ENCODE peak calls at places on chromosomes 12 and 14, in ten cellular contexts. R, G, K, P, T, J, Q, F, W and N are unnamed samples.

GRCh38 chr14:67541448-67542387 is 8.6 kb downstream of the PLEKHH1 start:
- DNase-seq in R (no peak), G (no peak), K (no peak), P (peak; percentile 76), T (no peak), J (no peak), Q (no peak), F (no peak), W (peak; percentile 86), N (peak; percentile 30)

GRCh38 chr14:105419305-105420091 is at the start of gene MTA1:
- DNase-seq in R (no peak), G (peak; percentile 54), K (peak; percentile 35), P (peak; percentile 56), T (no peak), J (no peak), Q (no peak), F (peak; percentile 86), W (peak; percentile 54), N (no peak)

GRCh38 chr14:21024668-21025373 is at the start of gene NDRG2:
- DNase-seq in R (peak; percentile 49), G (peak; percentile 85), K (peak; percentile 84), P (peak; percentile 90), T (peak; percentile 86), J (peak; percentile 72), Q (no peak), F (peak; percentile 95), W (peak; percentile 90), N (peak; percentile 94)

GRCh38 chr14:60777856-60778578 is 43.5 kb downstream of the MNAT1 start:
- DNase-seq in R (no peak), G (no peak), K (no peak), P (no peak), T (no peak), J (no peak), Q (no peak), F (no peak), W (no peak), N (no peak)

GRCh38 chr14:69259531-69260245 is at the start of gene GALNT16:
- DNase-seq in R (peak; percentile 63), G (no peak), K (no peak), P (peak; percentile 38), T (no peak), J (no peak), Q (no peak), F (peak; percentile 92), W (peak; percentile 25), N (no peak)

GRCh38 chr12:49542592-49543160 is 3.8 kb downstream of the KCNH3 start:
- DNase-seq in R (no peak), G (peak; percentile 10), K (no peak), P (no peak), T (no peak), J (no peak), Q (no peak), F (no peak), W (no peak), N (peak; percentile 56)

GRCh38 chr12:15580431-15580830 is 208.8 kb downstream of the EPS8 start:
- DNase-seq in R (no peak), G (no peak), K (no peak), P (no peak), T (no peak), J (no peak), Q (no peak), F (no peak), W (peak; percentile 35), N (no peak)

GRCh38 chr12:25388216-25388615 is 137.5 kb upstream of the KRAS start:
- DNase-seq in R (no peak), G (no peak), K (no peak), P (no peak), T (no peak), J (no peak), Q (no peak), F (no peak), W (peak; percentile 51), N (no peak)

GRCh38 chr12:31303466-31303865 is 22.5 kb downstream of the SINHCAF start:
- DNase-seq in R (no peak), G (no peak), K (no peak), P (no peak), T (no peak), J (no peak), Q (no peak), F (no peak), W (no peak), N (no peak)

GRCh38 chr12:25994252-25994651 is 35.8 kb downstream of the RASSF8 start:
- DNase-seq in R (no peak), G (no peak), K (no peak), P (no peak), T (no peak), J (no peak), Q (no peak), F (no peak), W (no peak), N (no peak)

GRCh38 chr14:54329082-54329695 is 67.6 kb upstream of the CDKN3 start:
- DNase-seq in R (peak; percentile 60), G (peak; percentile 30), K (peak; percentile 65), P (peak; percentile 33), T (peak; percentile 30), J (peak; percentile 48), Q (no peak), F (no peak), W (peak; percentile 34), N (no peak)

GRCh38 chr14:95545769-95546168 is 10.9 kb downstream of the GLRX5 start:
- DNase-seq in R (peak; percentile 58), G (no peak), K (no peak), P (no peak), T (no peak), J (no peak), Q (no peak), F (no peak), W (no peak), N (no peak)

GRCh38 chr12:19181666-19182426 is 52.3 kb downstream of the PLEKHA5 start:
- DNase-seq in R (no peak), G (no peak), K (no peak), P (no peak), T (no peak), J (no peak), Q (no peak), F (no peak), W (no peak), N (no peak)

GRCh38 chr12:58925111-58925732 is 4.9 kb upstream of the LRIG3 start:
- DNase-seq in R (no peak), G (no peak), K (no peak), P (no peak), T (no peak), J (no peak), Q (no peak), F (no peak), W (no peak), N (no peak)

GRCh38 chr12:98939350-98939749 is 294.3 kb downstream of the APAF1 start:
- DNase-seq in R (no peak), G (no peak), K (peak; percentile 2), P (no peak), T (no peak), J (no peak), Q (no peak), F (peak; percentile 8), W (no peak), N (no peak)

GRCh38 chr12:132342322-132342721 is 12.9 kb upstream of the GALNT9 start:
- DNase-seq in R (peak; percentile 67), G (no peak), K (peak; percentile 20), P (no peak), T (no peak), J (no peak), Q (no peak), F (no peak), W (no peak), N (no peak)
- TF ChIP-seq CTCF in R (peak; percentile 10), G (peak; percentile 44), K (peak; percentile 53), P (no peak), T (no peak), J (no peak), Q (no peak), F (peak; percentile 46), W (no peak), N (peak; percentile 23)

GRCh38 chr14:98262566-98262965 is 1009.4 kb downstream of the BCL11B start:
- DNase-seq in R (no peak), G (no peak), K (no peak), P (no peak), T (no peak), J (no peak), Q (no peak), F (no peak), W (no peak), N (no peak)

DNA sequence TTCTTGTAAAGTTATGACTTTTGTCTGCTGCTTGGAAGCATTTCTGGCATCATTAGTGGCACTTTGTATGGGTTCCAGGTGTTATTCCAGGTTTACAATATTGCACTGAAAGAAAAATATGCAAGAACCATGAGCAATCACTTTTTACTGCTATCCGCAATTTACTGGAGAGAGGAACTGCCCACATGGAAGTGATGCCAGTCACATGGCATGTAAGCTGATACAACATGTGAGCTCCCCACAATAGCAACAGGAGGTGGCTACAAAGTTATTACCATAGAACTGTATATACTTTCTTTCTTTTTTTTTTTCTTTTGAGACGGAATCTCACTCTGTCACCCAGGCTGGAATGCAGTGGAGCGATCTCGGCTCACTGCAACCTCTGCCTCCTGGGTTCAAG is 1012.1 kb downstream of the BCL11B start:
- DNase-seq in R (no peak), G (no peak), K (no peak), P (no peak), T (no peak), J (no peak), Q (no peak), F (no peak), W (peak; percentile 12), N (no peak)
- TF ChIP-seq EP300 in R (no peak), G (no peak), K (no peak), P (no peak), T (no peak), J (no peak), Q (no peak), F (no peak), W (no peak), N (no peak)

DNA sequence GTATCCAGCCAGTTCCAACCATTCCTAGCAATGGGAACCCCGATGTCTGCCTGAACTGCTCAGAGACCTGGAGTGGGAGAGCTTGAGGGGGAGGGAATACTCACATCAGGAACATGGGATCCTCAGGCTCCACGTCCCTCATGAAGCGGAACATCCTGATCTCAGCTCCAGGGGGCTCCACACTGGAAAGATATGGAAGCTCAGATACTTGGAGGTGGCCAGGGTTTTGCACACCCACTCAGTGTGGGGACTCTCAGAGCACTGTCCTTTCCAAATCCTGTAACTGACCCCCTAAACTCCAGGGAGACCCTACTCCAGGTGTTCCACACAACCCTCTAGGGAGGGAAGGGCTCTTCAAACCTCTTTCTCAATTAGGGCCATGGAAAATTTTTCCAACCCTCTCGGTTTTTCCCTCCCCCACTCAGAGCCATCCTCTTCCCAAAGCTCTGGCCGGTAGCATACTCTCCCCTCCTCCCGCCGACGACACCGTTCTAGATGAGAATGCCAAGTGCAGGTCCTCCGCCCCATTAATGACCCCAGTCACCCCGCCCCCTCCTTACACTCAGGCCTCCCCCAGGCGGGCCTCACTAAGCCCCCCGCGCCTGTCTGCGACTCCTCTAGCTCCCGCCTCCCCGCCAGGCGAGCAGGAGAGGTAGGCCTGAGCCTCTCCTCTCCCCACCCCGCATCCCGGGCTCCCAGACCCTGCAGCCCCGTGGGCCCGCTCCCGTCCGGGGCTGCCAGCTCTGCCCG is 585 bp downstream of the MLF2 start:
- DNase-seq in R (peak; percentile 86), G (peak; percentile 51), K (peak; percentile 51), P (no peak), T (peak; percentile 68), J (no peak), Q (no peak), F (peak; percentile 82), W (peak; percentile 50), N (peak; percentile 82)
- TF ChIP-seq CTCF in R (peak; percentile 38), G (peak; percentile 30), K (peak; percentile 53), P (no peak), T (no peak), J (no peak), Q (no peak), F (peak; percentile 61), W (peak; percentile 19), N (no peak)

GRCh38 chr12:113208041-113208934 is 13.0 kb upstream of the TPCN1 start:
- DNase-seq in R (no peak), G (peak; percentile 75), K (no peak), P (peak; percentile 35), T (no peak), J (peak; percentile 47), Q (peak; percentile 99), F (no peak), W (peak; percentile 67), N (peak; percentile 73)
- TF ChIP-seq EP300 in R (no peak), G (no peak), K (no peak), P (no peak), T (no peak), J (peak; percentile 73), Q (peak; percentile 95), F (no peak), W (no peak), N (no peak)